ENCODE peak calls at places on chromosomes 3 and 15, in six cellular contexts. H is heart right ventricle, W is MM.1S, G is heart left ventricle, Y is cardiac muscle cell, D is tibial artery. X is an unnamed sample.

GRCh38 chr3:87025636-87026035 is 34.7 kb upstream of the VGLL3 start:
- DNase-seq in H (no peak), W (no peak), G (no peak), Y (no peak), D (no peak), X (no peak)

GRCh38 chr3:135792174-135792573 is 173.4 kb upstream of the PPP2R3A start:
- DNase-seq in H (no peak), W (no peak), G (no peak), Y (no peak), D (no peak), X (no peak)

GRCh38 chr15:101029971-101030661 is 111.0 kb downstream of the LRRK1 start:
- DNase-seq in H (peak; percentile 2), W (no peak), G (peak; percentile 3), Y (no peak), D (peak; percentile 11), X (no peak)

GRCh38 chr3:9302425-9303181 is 53.2 kb upstream of the SRGAP3 start:
- DNase-seq in H (peak; percentile 69), W (peak; percentile 71), G (peak; percentile 79), Y (peak; percentile 90), D (peak; percentile 62), X (peak; percentile 73)

GRCh38 chr15:93478922-93479321 is 389.9 kb upstream of the RGMA start:
- DNase-seq in H (no peak), W (no peak), G (no peak), Y (no peak), D (no peak), X (no peak)

GRCh38 chr3:122691195-122691594 is 10.6 kb downstream of the PARP14 start:
- DNase-seq in H (no peak), W (no peak), G (no peak), Y (no peak), D (no peak), X (no peak)

GRCh38 chr15:66706840-66707239 is 4.8 kb downstream of the SMAD6 start:
- DNase-seq in H (no peak), W (no peak), G (no peak), Y (no peak), D (no peak), X (no peak)

GRCh38 chr3:102205647-102206046 is 229.2 kb upstream of the ZPLD1 start:
- DNase-seq in H (no peak), W (no peak), G (no peak), Y (no peak), D (peak; percentile 42), X (no peak)

GRCh38 chr3:181622365-181622764 is 89.4 kb upstream of the SOX2 start:
- DNase-seq in H (no peak), W (peak; percentile 49), G (no peak), Y (no peak), D (no peak), X (no peak)

GRCh38 chr15:31461375-31461774 is 134.7 kb downstream of the KLF13 start:
- DNase-seq in H (no peak), W (no peak), G (no peak), Y (no peak), D (no peak), X (no peak)

GRCh38 chr3:178986456-178986855 is 85.2 kb downstream of the ZMAT3 start:
- DNase-seq in H (no peak), W (no peak), G (no peak), Y (no peak), D (no peak), X (no peak)

GRCh38 chr15:84681822-84682221 is 23.8 kb upstream of the NMB start:
- DNase-seq in H (no peak), W (no peak), G (no peak), Y (no peak), D (no peak), X (peak; percentile 60)

GRCh38 chr15:84752195-84752594 is 3.8 kb downstream of the ZNF592 start:
- DNase-seq in H (no peak), W (no peak), G (no peak), Y (no peak), D (no peak), X (no peak)

GRCh38 chr15:81749667-81750360 is 296.0 kb downstream of the MEX3B start:
- DNase-seq in H (no peak), W (no peak), G (no peak), Y (peak; percentile 10), D (no peak), X (no peak)

GRCh38 chr3:151199569-151200438 is 3.2 kb downstream of the GPR171 start:
- DNase-seq in H (no peak), W (no peak), G (no peak), Y (no peak), D (no peak), X (no peak)

GRCh38 chr3:194069421-194070219 is 66.3 kb upstream of the HES1 start:
- DNase-seq in H (no peak), W (no peak), G (no peak), Y (no peak), D (no peak), X (no peak)

GRCh38 chr3:160097478-160097877 is 108.8 kb downstream of the IL12A start:
- DNase-seq in H (no peak), W (no peak), G (no peak), Y (no peak), D (no peak), X (no peak)

GRCh38 chr15:34655198-34655770 is 71.8 kb upstream of the GOLGA8B start:
- DNase-seq in H (no peak), W (no peak), G (no peak), Y (no peak), D (no peak), X (no peak)

DNA sequence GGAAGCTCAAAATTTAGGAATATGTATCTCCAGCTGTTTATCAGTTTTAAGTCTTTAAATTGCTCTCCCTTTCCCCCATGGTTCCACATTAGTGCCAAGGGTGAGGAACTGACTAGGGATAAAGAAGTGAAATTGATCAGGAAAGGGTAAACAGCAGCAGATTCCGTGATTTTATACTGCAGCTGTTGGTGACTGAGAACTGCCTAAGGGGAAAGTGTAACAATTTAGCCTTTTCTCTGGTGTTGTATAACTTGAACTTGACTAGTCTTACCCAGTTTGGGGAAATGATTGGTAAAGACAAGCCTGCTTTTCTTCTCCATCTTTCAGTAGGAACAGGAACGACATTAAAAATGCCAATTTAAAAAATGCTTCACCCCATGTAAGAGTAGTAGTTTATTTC is 5.0 kb downstream of the SPRED1 start:
- DNase-seq in H (no peak), W (no peak), G (no peak), Y (no peak), D (no peak), X (no peak)
- H3K4me3 ChIP-seq in H (no peak overlapping the region), W (no peak overlapping the region), G (peak overlapping the region; percentile 80), Y (no peak overlapping the region), D (no peak overlapping the region), X (no peak overlapping the region)

GRCh38 chr15:36363335-36363734 is 216.1 kb upstream of the CDIN1 start:
- DNase-seq in H (no peak), W (no peak), G (no peak), Y (peak; percentile 51), D (no peak), X (no peak)

GRCh38 chr15:36362508-36362907 is 216.9 kb upstream of the CDIN1 start:
- DNase-seq in H (peak; percentile 7), W (no peak), G (peak; percentile 22), Y (peak; percentile 73), D (no peak), X (no peak)

GRCh38 chr15:36364377-36364776 is 215.0 kb upstream of the CDIN1 start:
- DNase-seq in H (no peak), W (no peak), G (no peak), Y (no peak), D (no peak), X (no peak)

GRCh38 chr15:36359286-36359685 is 220.1 kb upstream of the CDIN1 start:
- DNase-seq in H (no peak), W (no peak), G (no peak), Y (no peak), D (no peak), X (no peak)

GRCh38 chr15:36361351-36361870 is 218.0 kb upstream of the CDIN1 start:
- DNase-seq in H (no peak), W (no peak), G (no peak), Y (no peak), D (no peak), X (no peak)
- H3K27ac ChIP-seq in H (no peak overlapping the region), W (no peak overlapping the region), G (no peak overlapping the region), Y (peak overlapping the region; percentile 90), D (no peak overlapping the region), X (no peak overlapping the region)

GRCh38 chr15:38578626-38579025 is 14.0 kb upstream of the RASGRP1 start:
- DNase-seq in H (no peak), W (no peak), G (no peak), Y (no peak), D (no peak), X (no peak)
- H3K27me3 ChIP-seq in H (no peaks in the 10 kb centered on the region), W (no peaks in the 10 kb centered on the region), G (no peaks in the 10 kb centered on the region), Y (no peaks in the 10 kb centered on the region), D (no peaks in the 10 kb centered on the region), X (no peaks in the 10 kb centered on the region)

GRCh38 chr3:46845397-46845859 is 17.8 kb downstream of the MYL3 start:
- DNase-seq in H (peak; percentile 67), W (no peak), G (peak; percentile 68), Y (no peak), D (peak; percentile 71), X (no peak)

GRCh38 chr3:46845860-46846623 is 17.2 kb downstream of the MYL3 start:
- DNase-seq in H (peak; percentile 68), W (peak; percentile 31), G (peak; percentile 71), Y (peak; percentile 66), D (peak; percentile 70), X (peak; percentile 73)

GRCh38 chr3:46844397-46844796 is 18.8 kb downstream of the MYL3 start:
- DNase-seq in H (no peak), W (no peak), G (no peak), Y (no peak), D (no peak), X (no peak)

GRCh38 chr3:46843508-46843907 is 19.7 kb downstream of the MYL3 start:
- DNase-seq in H (no peak), W (no peak), G (no peak), Y (no peak), D (no peak), X (no peak)

GRCh38 chr3:46844851-46845250 is 18.4 kb downstream of the MYL3 start:
- DNase-seq in H (peak; percentile 11), W (no peak), G (no peak), Y (no peak), D (no peak), X (no peak)
- H3K4me3 ChIP-seq in H (no peak overlapping the region), W (no peak overlapping the region), G (peak overlapping the region; percentile 51), Y (no peak overlapping the region), D (peak overlapping the region; percentile 57), X (no peak overlapping the region)

GRCh38 chr3:108125151-108125540 is 34.3 kb upstream of the CD47 start:
- DNase-seq in H (no peak), W (no peak), G (no peak), Y (no peak), D (no peak), X (no peak)
- H3K27ac ChIP-seq in H (no peak overlapping the region), W (peak overlapping the region; percentile 92), G (no peak overlapping the region), Y (no peak overlapping the region), D (no peak overlapping the region), X (peak overlapping the region; percentile 86)

GRCh38 chr15:40927497-40928346 is 1.4 kb upstream of the DLL4 start:
- DNase-seq in H (no peak), W (peak; percentile 30), G (no peak), Y (no peak), D (no peak), X (no peak)

GRCh38 chr15:40928975-40929729 is at the start of gene DLL4:
- DNase-seq in H (peak; percentile 89), W (peak; percentile 81), G (peak; percentile 88), Y (peak; percentile 69), D (peak; percentile 55), X (no peak)

GRCh38 chr15:40929730-40930429 is 740 bp downstream of the DLL4 start:
- DNase-seq in H (no peak), W (no peak), G (peak; percentile 57), Y (peak; percentile 77), D (peak; percentile 43), X (no peak)

GRCh38 chr15:40926659-40927496 is 2.3 kb upstream of the DLL4 start:
- DNase-seq in H (no peak), W (no peak), G (no peak), Y (no peak), D (no peak), X (no peak)

GRCh38 chr15:40928351-40928974 is 677 bp upstream of the DLL4 start:
- DNase-seq in H (no peak), W (peak; percentile 48), G (no peak), Y (no peak), D (no peak), X (peak; percentile 34)
- H3K27me3 ChIP-seq in H (peaks cover 30% of the 10 kb centered on the region), W (peaks cover 51% of the 10 kb centered on the region), G (peaks cover 23% of the 10 kb centered on the region), Y (peaks cover 100% of the 10 kb centered on the region), D (no peaks in the 10 kb centered on the region), X (peaks cover 33% of the 10 kb centered on the region)

X was measured in CD4-positive, alpha-beta memory T cell.